ENCODE peak calls at places on chromosomes 16 and 17, in five cellular contexts. One of them, this sample, is unnamed.

GRCh38 chr17:6328279-6328678 is 106.6 kb downstream of the AIPL1 start:
- DNase-seq in adrenal gland: no peak
- DNase-seq in IMR-90: no peak
- DNase-seq in esophagus squamous epithelium: no peak
- DNase-seq in body of pancreas: no peak
- DNase-seq in this sample: no peak

GRCh38 chr17:55601874-55602364 is 90.7 kb upstream of the SMIM36 start:
- DNase-seq in IMR-90: peak; percentile 61
- DNase-seq in esophagus squamous epithelium: no peak
- DNase-seq in body of pancreas: no peak
- DNase-seq in adrenal gland: no peak
- DNase-seq in this sample: peak; percentile 49

GRCh38 chr16:87445486-87445885 is 47.3 kb downstream of the ZCCHC14 start:
- DNase-seq in IMR-90: peak; percentile 63
- DNase-seq in esophagus squamous epithelium: no peak
- DNase-seq in body of pancreas: no peak
- DNase-seq in adrenal gland: no peak
- DNase-seq in this sample: no peak

GRCh38 chr17:27559996-27560481 is 70.9 kb upstream of the LGALS9 start:
- DNase-seq in adrenal gland: peak; percentile 61
- DNase-seq in esophagus squamous epithelium: no peak
- DNase-seq in IMR-90: peak; percentile 93
- DNase-seq in body of pancreas: peak; percentile 73
- DNase-seq in this sample: no peak

GRCh38 chr17:14061666-14062560 is 7.4 kb upstream of the COX10 start:
- DNase-seq in esophagus squamous epithelium: no peak
- DNase-seq in IMR-90: peak; percentile 84
- DNase-seq in adrenal gland: peak; percentile 52
- DNase-seq in body of pancreas: no peak
- DNase-seq in this sample: no peak

GRCh38 chr17:31522284-31522931 is 130.9 kb downstream of the RAB11FIP4 start:
- DNase-seq in IMR-90: no peak
- DNase-seq in adrenal gland: no peak
- DNase-seq in body of pancreas: no peak
- DNase-seq in esophagus squamous epithelium: no peak
- DNase-seq in this sample: peak; percentile 78

GRCh38 chr17:43431741-43432523 is 33.1 kb downstream of the ARL4D start:
- DNase-seq in adrenal gland: no peak
- DNase-seq in body of pancreas: no peak
- DNase-seq in esophagus squamous epithelium: no peak
- DNase-seq in IMR-90: peak; percentile 37
- DNase-seq in this sample: no peak

GRCh38 chr16:50207652-50208051 is 54.5 kb downstream of the TENT4B start:
- DNase-seq in esophagus squamous epithelium: no peak
- DNase-seq in body of pancreas: no peak
- DNase-seq in adrenal gland: peak; percentile 40
- DNase-seq in IMR-90: peak; percentile 72
- DNase-seq in this sample: no peak

GRCh38 chr16:11312718-11313492 is 31.8 kb upstream of the PRM1 start:
- DNase-seq in IMR-90: peak; percentile 78
- DNase-seq in body of pancreas: peak; percentile 74
- DNase-seq in esophagus squamous epithelium: no peak
- DNase-seq in adrenal gland: no peak
- DNase-seq in this sample: no peak

GRCh38 chr17:10261098-10261497 is 62.7 kb upstream of the GAS7 start:
- DNase-seq in IMR-90: no peak
- DNase-seq in adrenal gland: no peak
- DNase-seq in esophagus squamous epithelium: no peak
- DNase-seq in body of pancreas: no peak
- DNase-seq in this sample: no peak

GRCh38 chr17:73205326-73205980 is 12.6 kb downstream of the COG1 start:
- DNase-seq in body of pancreas: no peak
- DNase-seq in adrenal gland: no peak
- DNase-seq in esophagus squamous epithelium: no peak
- DNase-seq in IMR-90: no peak
- DNase-seq in this sample: no peak

GRCh38 chr17:59565959-59566324 is 532 bp downstream of the DHX40 start:
- DNase-seq in esophagus squamous epithelium: peak; percentile 1
- DNase-seq in body of pancreas: peak; percentile 85
- DNase-seq in IMR-90: peak; percentile 86
- DNase-seq in adrenal gland: peak; percentile 84
- DNase-seq in this sample: peak; percentile 60

GRCh38 chr16:11613381-11614303 is 26.9 kb upstream of the LITAF start:
- DNase-seq in body of pancreas: peak; percentile 34
- DNase-seq in adrenal gland: peak; percentile 48
- DNase-seq in esophagus squamous epithelium: peak; percentile 33
- DNase-seq in IMR-90: no peak
- DNase-seq in this sample: peak; percentile 79

GRCh38 chr16:47965439-47965838 is 190.4 kb downstream of the ABCC12 start:
- DNase-seq in esophagus squamous epithelium: no peak
- DNase-seq in adrenal gland: no peak
- DNase-seq in body of pancreas: no peak
- DNase-seq in IMR-90: peak; percentile 50
- DNase-seq in this sample: no peak

GRCh38 chr16:19132898-19133297 is 19.1 kb downstream of the ITPRIPL2 start:
- DNase-seq in body of pancreas: no peak
- DNase-seq in adrenal gland: no peak
- DNase-seq in IMR-90: no peak
- DNase-seq in esophagus squamous epithelium: no peak
- DNase-seq in this sample: no peak

GRCh38 chr17:44872131-44872768 is 24.6 kb downstream of the HIGD1B start:
- DNase-seq in adrenal gland: peak; percentile 38
- DNase-seq in body of pancreas: no peak
- DNase-seq in esophagus squamous epithelium: no peak
- DNase-seq in IMR-90: no peak
- DNase-seq in this sample: no peak

GRCh38 chr17:12398636-12399035 is 267.1 kb upstream of the MYOCD start:
- DNase-seq in body of pancreas: no peak
- DNase-seq in adrenal gland: no peak
- DNase-seq in esophagus squamous epithelium: no peak
- DNase-seq in IMR-90: no peak
- DNase-seq in this sample: no peak

GRCh38 chr17:38358586-38359513 is 7.2 kb downstream of the SOCS7 start:
- DNase-seq in esophagus squamous epithelium: no peak
- DNase-seq in body of pancreas: no peak
- DNase-seq in IMR-90: no peak
- DNase-seq in adrenal gland: no peak
- DNase-seq in this sample: no peak

GRCh38 chr17:79023180-79023705 is 726 bp upstream of the C1QTNF1 start:
- DNase-seq in body of pancreas: no peak
- DNase-seq in adrenal gland: peak; percentile 6
- DNase-seq in IMR-90: no peak
- DNase-seq in esophagus squamous epithelium: no peak
- DNase-seq in this sample: no peak

GRCh38 chr16:66422366-66422765 is 4.7 kb upstream of the BEAN1 start:
- DNase-seq in body of pancreas: no peak
- DNase-seq in esophagus squamous epithelium: no peak
- DNase-seq in IMR-90: no peak
- DNase-seq in adrenal gland: no peak
- DNase-seq in this sample: no peak

GRCh38 chr17:28755486-28755885 is 11.7 kb downstream of the TRAF4 start:
- DNase-seq in adrenal gland: no peak
- DNase-seq in body of pancreas: no peak
- DNase-seq in esophagus squamous epithelium: no peak
- DNase-seq in IMR-90: no peak
- DNase-seq in this sample: no peak

GRCh38 chr17:27354491-27355081 is 60.7 kb downstream of the WSB1 start:
- DNase-seq in esophagus squamous epithelium: no peak
- DNase-seq in IMR-90: no peak
- DNase-seq in adrenal gland: no peak
- DNase-seq in body of pancreas: peak; percentile 29
- DNase-seq in this sample: no peak

GRCh38 chr17:81512984-81513668 is 527 bp upstream of the ACTG1 start:
- DNase-seq in esophagus squamous epithelium: no peak
- DNase-seq in body of pancreas: peak; percentile 71
- DNase-seq in adrenal gland: peak; percentile 66
- DNase-seq in IMR-90: peak; percentile 43
- DNase-seq in this sample: peak; percentile 77

GRCh38 chr17:81514735-81515529 is 2.3 kb upstream of the ACTG1 start:
- DNase-seq in esophagus squamous epithelium: no peak
- DNase-seq in IMR-90: peak; percentile 82
- DNase-seq in body of pancreas: peak; percentile 79
- DNase-seq in adrenal gland: peak; percentile 75
- DNase-seq in this sample: peak; percentile 87

GRCh38 chr17:81514485-81514734 is 1.8 kb upstream of the ACTG1 start:
- DNase-seq in body of pancreas: no peak
- DNase-seq in IMR-90: no peak
- DNase-seq in adrenal gland: no peak
- DNase-seq in esophagus squamous epithelium: no peak
- DNase-seq in this sample: no peak

GRCh38 chr17:81512560-81512983 is at the start of gene ACTG1:
- DNase-seq in adrenal gland: peak; percentile 94
- DNase-seq in body of pancreas: peak; percentile 96
- DNase-seq in esophagus squamous epithelium: peak; percentile 73
- DNase-seq in IMR-90: peak; percentile 91
- DNase-seq in this sample: peak; percentile 95

GRCh38 chr17:81513669-81514484 is 1.3 kb upstream of the ACTG1 start:
- DNase-seq in IMR-90: peak; percentile 68
- DNase-seq in esophagus squamous epithelium: no peak
- DNase-seq in adrenal gland: peak; percentile 72
- DNase-seq in body of pancreas: peak; percentile 75
- DNase-seq in this sample: peak; percentile 75
- TF ChIP-seq POLR2A in IMR-90: no peak
- TF ChIP-seq POLR2A in esophagus squamous epithelium: no peak
- TF ChIP-seq POLR2A in adrenal gland: peak; percentile 12
- TF ChIP-seq POLR2A in body of pancreas: peak; percentile 62
- TF ChIP-seq POLR2A in this sample: no peak

GRCh38 chr16:67928147-67928546 is 3.5 kb downstream of the CTRL start:
- DNase-seq in adrenal gland: no peak
- DNase-seq in esophagus squamous epithelium: no peak
- DNase-seq in body of pancreas: peak; percentile 30
- DNase-seq in IMR-90: no peak
- DNase-seq in this sample: no peak
- H3K9me3 ChIP-seq in adrenal gland: no peaks in the 10 kb centered on the region
- H3K9me3 ChIP-seq in esophagus squamous epithelium: no peaks in the 10 kb centered on the region
- H3K9me3 ChIP-seq in body of pancreas: no peaks in the 10 kb centered on the region
- H3K9me3 ChIP-seq in IMR-90: no peaks in the 10 kb centered on the region
- H3K9me3 ChIP-seq in this sample: no peaks in the 10 kb centered on the region

DNA sequence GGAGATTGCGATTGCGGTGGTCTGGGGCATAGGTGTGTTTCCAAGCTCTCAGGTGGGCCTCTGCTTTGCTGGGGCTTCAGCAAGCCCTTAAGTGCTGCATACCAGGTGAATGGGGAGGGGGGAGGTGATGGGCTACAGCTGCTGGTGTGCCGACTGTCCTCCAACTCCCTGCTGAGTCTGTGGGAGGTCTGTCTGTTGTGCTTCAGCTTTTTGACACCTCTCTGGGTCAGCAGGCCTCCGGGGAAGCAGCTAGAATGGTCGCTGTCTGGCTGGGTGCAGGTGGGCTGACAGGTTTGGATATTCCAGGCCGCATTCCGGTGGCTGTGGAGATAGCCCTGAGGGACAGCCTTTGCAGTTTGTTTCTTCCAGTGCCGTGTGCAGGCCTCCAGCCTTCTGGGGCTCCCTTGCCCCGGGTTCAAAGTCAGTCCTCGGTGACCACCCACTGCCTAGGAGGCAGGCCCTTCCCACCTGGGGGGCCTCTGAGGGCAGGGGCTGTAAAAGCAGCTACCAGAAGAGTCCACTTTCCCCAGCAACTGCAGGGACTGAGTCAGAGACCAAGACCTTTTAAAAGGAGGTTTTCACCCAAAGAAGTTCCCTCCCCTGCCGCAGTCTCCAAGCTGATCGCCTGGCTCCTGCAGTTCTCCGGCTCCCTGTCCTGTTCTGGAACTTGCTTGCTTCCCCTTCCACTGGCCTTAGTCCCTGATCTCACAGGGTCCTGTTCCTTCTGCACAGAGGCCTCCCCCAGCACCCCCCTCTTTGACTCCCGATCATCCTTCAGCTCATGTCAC is 2.0 kb upstream of the TTYH2 start:
- DNase-seq in IMR-90: no peak
- DNase-seq in adrenal gland: peak; percentile 48
- DNase-seq in body of pancreas: no peak
- DNase-seq in esophagus squamous epithelium: no peak
- DNase-seq in this sample: no peak
- TF ChIP-seq POLR2A in IMR-90: peak; percentile 14
- TF ChIP-seq POLR2A in adrenal gland: no peak
- TF ChIP-seq POLR2A in body of pancreas: no peak
- TF ChIP-seq POLR2A in esophagus squamous epithelium: no peak
- TF ChIP-seq POLR2A in this sample: no peak

GRCh38 chr17:35725058-35725457 is 6.4 kb upstream of the RASL10B start:
- DNase-seq in IMR-90: no peak
- DNase-seq in adrenal gland: no peak
- DNase-seq in body of pancreas: no peak
- DNase-seq in esophagus squamous epithelium: no peak
- DNase-seq in this sample: no peak
- H3K9me3 ChIP-seq in IMR-90: no peaks in the 10 kb centered on the region
- H3K9me3 ChIP-seq in adrenal gland: no peaks in the 10 kb centered on the region
- H3K9me3 ChIP-seq in body of pancreas: no peaks in the 10 kb centered on the region
- H3K9me3 ChIP-seq in esophagus squamous epithelium: no peaks in the 10 kb centered on the region
- H3K9me3 ChIP-seq in this sample: no peaks in the 10 kb centered on the region

GRCh38 chr17:17823433-17824118 is 13.2 kb downstream of the SREBF1 start:
- DNase-seq in esophagus squamous epithelium: peak; percentile 53
- DNase-seq in adrenal gland: peak; percentile 91
- DNase-seq in body of pancreas: peak; percentile 91
- DNase-seq in IMR-90: peak; percentile 61
- DNase-seq in this sample: peak; percentile 95
- TF ChIP-seq POLR2A in esophagus squamous epithelium: no peak
- TF ChIP-seq POLR2A in adrenal gland: no peak
- TF ChIP-seq POLR2A in body of pancreas: no peak
- TF ChIP-seq POLR2A in IMR-90: no peak
- TF ChIP-seq POLR2A in this sample: peak; percentile 64

GRCh38 chr17:57443781-57444180 is 187.5 kb downstream of the MSI2 start:
- DNase-seq in esophagus squamous epithelium: no peak
- DNase-seq in IMR-90: no peak
- DNase-seq in adrenal gland: no peak
- DNase-seq in body of pancreas: no peak
- DNase-seq in this sample: no peak
- H3K9me3 ChIP-seq in esophagus squamous epithelium: no peaks in the 10 kb centered on the region
- H3K9me3 ChIP-seq in IMR-90: no peaks in the 10 kb centered on the region
- H3K9me3 ChIP-seq in adrenal gland: no peaks in the 10 kb centered on the region
- H3K9me3 ChIP-seq in body of pancreas: no peaks in the 10 kb centered on the region
- H3K9me3 ChIP-seq in this sample: no peaks in the 10 kb centered on the region

GRCh38 chr17:81479672-81480071 is 32.9 kb downstream of the ACTG1 start:
- DNase-seq in adrenal gland: no peak
- DNase-seq in esophagus squamous epithelium: no peak
- DNase-seq in IMR-90: no peak
- DNase-seq in body of pancreas: no peak
- DNase-seq in this sample: no peak

GRCh38 chr17:81480140-81480917 is 32.3 kb downstream of the ACTG1 start:
- DNase-seq in body of pancreas: peak; percentile 27
- DNase-seq in IMR-90: peak; percentile 76
- DNase-seq in esophagus squamous epithelium: no peak
- DNase-seq in adrenal gland: peak; percentile 89
- DNase-seq in this sample: no peak

GRCh38 chr17:81481815-81482505 is 30.6 kb downstream of the ACTG1 start:
- DNase-seq in adrenal gland: no peak
- DNase-seq in esophagus squamous epithelium: no peak
- DNase-seq in body of pancreas: no peak
- DNase-seq in IMR-90: no peak
- DNase-seq in this sample: no peak

GRCh38 chr17:81482673-81483072 is 29.9 kb downstream of the ACTG1 start:
- DNase-seq in esophagus squamous epithelium: no peak
- DNase-seq in body of pancreas: peak; percentile 38
- DNase-seq in IMR-90: no peak
- DNase-seq in adrenal gland: no peak
- DNase-seq in this sample: no peak

GRCh38 chr17:81481011-81481799 is 31.4 kb downstream of the ACTG1 start:
- DNase-seq in esophagus squamous epithelium: no peak
- DNase-seq in IMR-90: peak; percentile 46
- DNase-seq in body of pancreas: peak; percentile 62
- DNase-seq in adrenal gland: peak; percentile 75
- DNase-seq in this sample: peak; percentile 49
- TF ChIP-seq POLR2A in esophagus squamous epithelium: no peak
- TF ChIP-seq POLR2A in IMR-90: no peak
- TF ChIP-seq POLR2A in body of pancreas: no peak
- TF ChIP-seq POLR2A in adrenal gland: no peak
- TF ChIP-seq POLR2A in this sample: no peak